ENCODE peak calls at places on chromosome 19, in ten cellular contexts. G, K, C, U, N, Z, O, B, Q and D are unnamed samples.

GRCh38 chr19:21474671-21475181 is 30.7 kb upstream of the ZNF429 start:
- DNase-seq in O (peak), C (peak), G (peak), N (peak), U (peak), B (peak), Z (peak), K (peak), Q (peak), D (peak)

GRCh38 chr19:52343548-52343947 is 7.5 kb downstream of the ZNF610 start:
- DNase-seq in O (peak), N (no peak), Z (peak), C (no peak), K (peak), Q (peak), G (peak), B (peak), U (peak), D (no peak)

GRCh38 chr19:39582442-39582841 is 19.9 kb upstream of the LGALS13 start:
- DNase-seq in G (no peak), U (no peak), C (no peak), K (peak), Z (no peak), B (no peak), O (no peak), Q (no peak), N (no peak), D (no peak)

GRCh38 chr19:4064551-4065260 is 2.0 kb downstream of the ZBTB7A start:
- DNase-seq in O (peak), G (no peak), Q (no peak), U (no peak), N (no peak), K (peak), C (no peak), Z (no peak), B (peak), D (no peak)

GRCh38 chr19:36141039-36141914 is 1.4 kb downstream of the CAPNS1 start:
- DNase-seq in U (peak), B (peak), G (peak), C (peak), N (peak), Q (peak), Z (peak), K (peak), O (peak), D (peak)

GRCh38 chr19:13839938-13840750 is 36.8 kb upstream of the NANOS3 start:
- DNase-seq in U (no peak), G (no peak), C (no peak), K (peak), O (no peak), N (peak), Z (no peak), B (peak), Q (peak), D (peak)

GRCh38 chr19:17973759-17974158 is 6.9 kb downstream of the KCNN1 start:
- DNase-seq in Z (no peak), Q (no peak), K (no peak), C (no peak), N (no peak), U (no peak), O (no peak), G (no peak), B (no peak), D (no peak)

GRCh38 chr19:11574689-11575088 is 2.8 kb downstream of the ACP5 start:
- DNase-seq in Q (no peak), B (no peak), N (no peak), C (no peak), O (no peak), G (no peak), Z (no peak), K (no peak), U (no peak), D (no peak)

GRCh38 chr19:43316591-43317319 is 36.7 kb upstream of the CD177 start:
- DNase-seq in G (no peak), B (no peak), Q (no peak), U (no peak), O (no peak), N (no peak), Z (peak), C (no peak), K (no peak), D (no peak)

GRCh38 chr19:34363094-34363493 is 1.9 kb upstream of the GPI start:
- DNase-seq in U (no peak), B (no peak), K (no peak), G (no peak), Q (no peak), C (no peak), O (no peak), N (no peak), Z (no peak), D (no peak)

GRCh38 chr19:4742717-4743646 is 19.3 kb upstream of the DPP9 start:
- DNase-seq in K (no peak), U (no peak), G (no peak), Z (no peak), O (no peak), Q (no peak), B (no peak), C (peak), N (no peak), D (no peak)

GRCh38 chr19:7522923-7523667 is 671 bp downstream of the MCOLN1 start:
- DNase-seq in B (no peak), Q (no peak), K (no peak), N (no peak), O (no peak), U (no peak), G (no peak), Z (no peak), C (no peak), D (no peak)

GRCh38 chr19:35122687-35123551 is 7.3 kb downstream of the FXYD3 start:
- DNase-seq in K (no peak), C (no peak), B (no peak), O (no peak), Z (no peak), N (no peak), G (no peak), Q (no peak), U (no peak), D (no peak)

GRCh38 chr19:38559428-38560401 is 58.0 kb downstream of the MAP4K1 start:
- DNase-seq in Q (peak), U (no peak), K (peak), B (peak), N (no peak), O (peak), G (no peak), C (no peak), Z (no peak), D (peak)

GRCh38 chr19:43455321-43456113 is 9.9 kb downstream of the LYPD3 start:
- DNase-seq in C (no peak), N (no peak), O (no peak), Z (no peak), K (no peak), U (no peak), Q (no peak), B (no peak), G (no peak), D (no peak)

GRCh38 chr19:54606891-54607781 is 13.7 kb downstream of the LILRA1 start:
- DNase-seq in U (no peak), Q (no peak), B (no peak), C (no peak), Z (no peak), K (no peak), N (no peak), O (no peak), G (no peak), D (no peak)

GRCh38 chr19:57563547-57563946 is 3.9 kb upstream of the ZNF550 start:
- DNase-seq in G (no peak), Q (no peak), O (no peak), B (no peak), U (no peak), N (no peak), C (no peak), K (no peak), Z (no peak), D (no peak)

GRCh38 chr19:1882089-1882785 is 3.1 kb downstream of the ABHD17A start:
- DNase-seq in U (peak), G (no peak), N (no peak), Q (peak), C (no peak), K (peak), B (peak), Z (no peak), O (no peak), D (no peak)

GRCh38 chr19:39858541-39858940 is 12.4 kb upstream of the FBL start:
- DNase-seq in K (peak), B (no peak), U (no peak), Z (no peak), Q (no peak), G (no peak), O (no peak), N (no peak), C (no peak), D (no peak)

GRCh38 chr19:2589441-2589840 is 113.1 kb downstream of the GNG7 start:
- DNase-seq in B (no peak), O (no peak), C (no peak), Q (no peak), K (no peak), G (no peak), N (no peak), Z (no peak), U (no peak), D (no peak)